ENCODE peak calls at places on chromosomes 12 and 14, in six cellular contexts. One of them, this sample, is unnamed.

GRCh38 chr12:112677050-112677765 is 114.3 kb upstream of the RPH3A start:
- DNase-seq in AG04450: no peak
- DNase-seq in 8988T: no peak
- DNase-seq in left kidney: no peak
- DNase-seq in T-helper 1 cell: no peak
- DNase-seq in CD8-positive, alpha-beta memory T cell: no peak
- DNase-seq in this sample: no peak

GRCh38 chr14:22887990-22888378 is 5.0 kb downstream of the REM2 start:
- DNase-seq in AG04450: no peak
- DNase-seq in 8988T: no peak
- DNase-seq in left kidney: peak
- DNase-seq in T-helper 1 cell: no peak
- DNase-seq in CD8-positive, alpha-beta memory T cell: no peak
- DNase-seq in this sample: no peak

GRCh38 chr14:65333926-65334687 is 78.4 kb upstream of the FUT8 start:
- DNase-seq in AG04450: peak
- DNase-seq in 8988T: no peak
- DNase-seq in left kidney: peak
- DNase-seq in T-helper 1 cell: no peak
- DNase-seq in CD8-positive, alpha-beta memory T cell: no peak
- DNase-seq in this sample: peak

GRCh38 chr12:52701281-52701680 is 2.0 kb downstream of the KRT77 start:
- DNase-seq in AG04450: no peak
- DNase-seq in 8988T: no peak
- DNase-seq in left kidney: no peak
- DNase-seq in T-helper 1 cell: no peak
- DNase-seq in CD8-positive, alpha-beta memory T cell: no peak
- DNase-seq in this sample: no peak

GRCh38 chr12:106487664-106488063 is 95.1 kb upstream of the RFX4 start:
- DNase-seq in AG04450: no peak
- DNase-seq in 8988T: no peak
- DNase-seq in left kidney: no peak
- DNase-seq in T-helper 1 cell: no peak
- DNase-seq in CD8-positive, alpha-beta memory T cell: no peak
- DNase-seq in this sample: no peak

GRCh38 chr12:113875681-113876080 is 90.4 kb downstream of the RBM19 start:
- DNase-seq in AG04450: no peak
- DNase-seq in 8988T: no peak
- DNase-seq in left kidney: no peak
- DNase-seq in T-helper 1 cell: no peak
- DNase-seq in CD8-positive, alpha-beta memory T cell: no peak
- DNase-seq in this sample: no peak

GRCh38 chr14:50061664-50062437 is 54.5 kb downstream of the VCPKMT start:
- DNase-seq in AG04450: no peak
- DNase-seq in 8988T: no peak
- DNase-seq in left kidney: peak
- DNase-seq in T-helper 1 cell: peak
- DNase-seq in CD8-positive, alpha-beta memory T cell: peak
- DNase-seq in this sample: no peak

GRCh38 chr12:105359840-105360239 is 29.3 kb downstream of the C12orf75 start:
- DNase-seq in AG04450: no peak
- DNase-seq in 8988T: no peak
- DNase-seq in left kidney: no peak
- DNase-seq in T-helper 1 cell: no peak
- DNase-seq in CD8-positive, alpha-beta memory T cell: no peak
- DNase-seq in this sample: no peak

GRCh38 chr12:53782093-53782703 is 30.4 kb upstream of the CISTR start:
- DNase-seq in AG04450: no peak
- DNase-seq in 8988T: no peak
- DNase-seq in left kidney: no peak
- DNase-seq in T-helper 1 cell: no peak
- DNase-seq in CD8-positive, alpha-beta memory T cell: no peak
- DNase-seq in this sample: no peak

GRCh38 chr12:116996058-116996457 is 85.3 kb downstream of the FBXW8 start:
- DNase-seq in AG04450: no peak
- DNase-seq in 8988T: no peak
- DNase-seq in left kidney: no peak
- DNase-seq in T-helper 1 cell: no peak
- DNase-seq in CD8-positive, alpha-beta memory T cell: no peak
- DNase-seq in this sample: no peak

GRCh38 chr12:9066755-9067433 is 48.8 kb downstream of the A2M start:
- DNase-seq in AG04450: no peak
- DNase-seq in 8988T: no peak
- DNase-seq in left kidney: no peak
- DNase-seq in T-helper 1 cell: no peak
- DNase-seq in CD8-positive, alpha-beta memory T cell: no peak
- DNase-seq in this sample: no peak

GRCh38 chr12:5789469-5789968 is 155.5 kb downstream of the ANO2 start:
- DNase-seq in AG04450: no peak
- DNase-seq in 8988T: no peak
- DNase-seq in left kidney: no peak
- DNase-seq in T-helper 1 cell: no peak
- DNase-seq in CD8-positive, alpha-beta memory T cell: no peak
- DNase-seq in this sample: no peak

GRCh38 chr14:102540310-102541028 is 30.9 kb upstream of the ANKRD9 start:
- DNase-seq in AG04450: peak
- DNase-seq in 8988T: no peak
- DNase-seq in left kidney: peak
- DNase-seq in T-helper 1 cell: no peak
- DNase-seq in CD8-positive, alpha-beta memory T cell: no peak
- DNase-seq in this sample: no peak

GRCh38 chr12:111842556-111843396 is 748 bp downstream of the MAPKAPK5 start:
- DNase-seq in AG04450: no peak
- DNase-seq in 8988T: peak
- DNase-seq in left kidney: peak
- DNase-seq in T-helper 1 cell: no peak
- DNase-seq in CD8-positive, alpha-beta memory T cell: no peak
- DNase-seq in this sample: peak

GRCh38 chr12:55842681-55843429 is at the start of gene MMP19:
- DNase-seq in AG04450: peak
- DNase-seq in 8988T: no peak
- DNase-seq in left kidney: no peak
- DNase-seq in T-helper 1 cell: no peak
- DNase-seq in CD8-positive, alpha-beta memory T cell: no peak
- DNase-seq in this sample: peak

GRCh38 chr12:101927999-101928398 is 50.6 kb downstream of the DRAM1 start:
- DNase-seq in AG04450: no peak
- DNase-seq in 8988T: no peak
- DNase-seq in left kidney: no peak
- DNase-seq in T-helper 1 cell: no peak
- DNase-seq in CD8-positive, alpha-beta memory T cell: no peak
- DNase-seq in this sample: no peak

GRCh38 chr14:20489093-20489994 is 16.0 kb upstream of the RNASE10 start:
- DNase-seq in AG04450: no peak
- DNase-seq in 8988T: no peak
- DNase-seq in left kidney: peak
- DNase-seq in T-helper 1 cell: no peak
- DNase-seq in CD8-positive, alpha-beta memory T cell: no peak
- DNase-seq in this sample: no peak

GRCh38 chr14:61643546-61643945 is 51.8 kb upstream of the HIF1A start:
- DNase-seq in AG04450: no peak
- DNase-seq in 8988T: no peak
- DNase-seq in left kidney: no peak
- DNase-seq in T-helper 1 cell: no peak
- DNase-seq in CD8-positive, alpha-beta memory T cell: no peak
- DNase-seq in this sample: no peak

GRCh38 chr14:65159281-65160062 is 57.2 kb upstream of the MAX start:
- DNase-seq in AG04450: no peak
- DNase-seq in 8988T: no peak
- DNase-seq in left kidney: no peak
- DNase-seq in T-helper 1 cell: no peak
- DNase-seq in CD8-positive, alpha-beta memory T cell: no peak
- DNase-seq in this sample: no peak

GRCh38 chr14:101783260-101784016 is 21.9 kb downstream of the PPP2R5C start:
- DNase-seq in AG04450: no peak
- DNase-seq in 8988T: no peak
- DNase-seq in left kidney: no peak
- DNase-seq in T-helper 1 cell: no peak
- DNase-seq in CD8-positive, alpha-beta memory T cell: no peak
- DNase-seq in this sample: peak

GRCh38 chr12:108468149-108468968 is 46.7 kb upstream of the FICD start:
- DNase-seq in AG04450: no peak
- DNase-seq in 8988T: no peak
- DNase-seq in left kidney: peak
- DNase-seq in T-helper 1 cell: no peak
- DNase-seq in CD8-positive, alpha-beta memory T cell: no peak
- DNase-seq in this sample: peak

GRCh38 chr12:69115099-69115498 is 124.3 kb upstream of the CPSF6 start:
- DNase-seq in AG04450: no peak
- DNase-seq in 8988T: no peak
- DNase-seq in left kidney: no peak
- DNase-seq in T-helper 1 cell: no peak
- DNase-seq in CD8-positive, alpha-beta memory T cell: no peak
- DNase-seq in this sample: no peak

GRCh38 chr12:126295652-126296051 is 1230.4 kb downstream of the AACS start:
- DNase-seq in AG04450: no peak
- DNase-seq in 8988T: no peak
- DNase-seq in left kidney: no peak
- DNase-seq in T-helper 1 cell: no peak
- DNase-seq in CD8-positive, alpha-beta memory T cell: no peak
- DNase-seq in this sample: no peak

GRCh38 chr12:117189725-117190209 is 503 bp downstream of the FBXO21 start:
- DNase-seq in AG04450: no peak
- DNase-seq in 8988T: peak
- DNase-seq in left kidney: peak
- DNase-seq in T-helper 1 cell: no peak
- DNase-seq in CD8-positive, alpha-beta memory T cell: peak
- DNase-seq in this sample: peak

GRCh38 chr12:27771470-27772327 is 8.3 kb upstream of the KLHL42 start:
- DNase-seq in AG04450: no peak
- DNase-seq in 8988T: no peak
- DNase-seq in left kidney: no peak
- DNase-seq in T-helper 1 cell: no peak
- DNase-seq in CD8-positive, alpha-beta memory T cell: no peak
- DNase-seq in this sample: no peak

GRCh38 chr14:60658116-60658515 is 8.8 kb upstream of the SIX1 start:
- DNase-seq in AG04450: no peak
- DNase-seq in 8988T: no peak
- DNase-seq in left kidney: peak
- DNase-seq in T-helper 1 cell: no peak
- DNase-seq in CD8-positive, alpha-beta memory T cell: no peak
- DNase-seq in this sample: peak

GRCh38 chr12:89936631-89937030 is 228.0 kb upstream of the ATP2B1 start:
- DNase-seq in AG04450: no peak
- DNase-seq in 8988T: no peak
- DNase-seq in left kidney: no peak
- DNase-seq in T-helper 1 cell: no peak
- DNase-seq in CD8-positive, alpha-beta memory T cell: no peak
- DNase-seq in this sample: no peak

GRCh38 chr12:22538336-22538735 is 6.0 kb downstream of the C2CD5 start:
- DNase-seq in AG04450: no peak
- DNase-seq in 8988T: no peak
- DNase-seq in left kidney: no peak
- DNase-seq in T-helper 1 cell: no peak
- DNase-seq in CD8-positive, alpha-beta memory T cell: no peak
- DNase-seq in this sample: no peak

GRCh38 chr12:47753021-47754001 is 5.4 kb downstream of the RAPGEF3 start:
- DNase-seq in AG04450: no peak
- DNase-seq in 8988T: no peak
- DNase-seq in left kidney: peak
- DNase-seq in T-helper 1 cell: no peak
- DNase-seq in CD8-positive, alpha-beta memory T cell: no peak
- DNase-seq in this sample: peak